ENCODE peak calls at places on chromosomes 16 and 17, in five cellular contexts. Q, V, H, C and E are unnamed samples.

GRCh38 chr16:84553873-84554399 is 49.5 kb upstream of the MEAK7 start:
- DNase-seq in H (no peak), C (no peak), Q (no peak), V (no peak), E (no peak)

GRCh38 chr16:10600792-10601443 is 20.5 kb upstream of the EMP2 start:
- DNase-seq in V (no peak), Q (no peak), C (no peak), H (no peak), E (no peak)

GRCh38 chr16:75433732-75434413 is 570 bp upstream of the CFDP1 start:
- DNase-seq in Q (peak), C (peak), V (peak), H (peak), E (peak)

GRCh38 chr17:83196973-83197880 is 117.8 kb downstream of the METRNL start:
- DNase-seq in C (no peak), V (no peak), H (peak), Q (no peak), E (no peak)

GRCh38 chr17:45136846-45137560 is 1.5 kb downstream of the ACBD4 start:
- DNase-seq in V (no peak), C (no peak), Q (no peak), H (no peak), E (no peak)

GRCh38 chr17:46044286-46044928 is 45.4 kb downstream of the STH start:
- DNase-seq in H (no peak), C (peak), V (peak), Q (peak), E (no peak)

GRCh38 chr17:43875476-43876147 is 28.6 kb downstream of the CD300LG start:
- DNase-seq in H (no peak), V (no peak), C (no peak), Q (no peak), E (no peak)

GRCh38 chr16:67546761-67547422 is 15.4 kb upstream of the CTCF start:
- DNase-seq in H (peak), V (peak), Q (peak), C (peak), E (peak)

GRCh38 chr17:66733759-66734158 is 101.2 kb upstream of the CACNG5 start:
- DNase-seq in V (no peak), Q (no peak), H (no peak), C (no peak), E (no peak)

GRCh38 chr17:55624789-55625433 is 97.8 kb downstream of the TMEM100 start:
- DNase-seq in C (no peak), H (no peak), V (no peak), Q (no peak), E (no peak)

GRCh38 chr16:31382485-31383161 is 10.5 kb upstream of the ITGAD start:
- DNase-seq in H (peak), C (peak), V (no peak), Q (peak), E (no peak)

GRCh38 chr16:27067138-27067537 is 411 bp downstream of the C16orf82 start:
- DNase-seq in V (no peak), C (peak), H (no peak), Q (peak), E (no peak)

GRCh38 chr17:61129876-61130275 is 269.8 kb upstream of the TBX2 start:
- DNase-seq in V (no peak), Q (no peak), C (no peak), H (no peak), E (no peak)

GRCh38 chr17:16083223-16083622 is 83.6 kb downstream of the TTC19 start:
- DNase-seq in H (no peak), C (no peak), Q (no peak), V (no peak), E (no peak)

GRCh38 chr16:65392831-65393565 is 271.1 kb upstream of the CDH11 start:
- DNase-seq in H (no peak), V (no peak), C (no peak), Q (no peak), E (no peak)

GRCh38 chr17:36221187-36221586 is 10.3 kb downstream of the CCL4L2 start:
- DNase-seq in H (no peak), Q (no peak), C (no peak), V (no peak), E (no peak)

GRCh38 chr16:57314161-57314785 is 29.8 kb upstream of the PLLP start:
- DNase-seq in H (no peak), V (no peak), C (no peak), Q (no peak), E (no peak)

GRCh38 chr16:71995038-71995437 is 5.2 kb downstream of the PKD1L3 start:
- DNase-seq in C (peak), Q (no peak), H (no peak), V (no peak), E (no peak)

GRCh38 chr16:11836653-11837244 is 14.6 kb downstream of the RSL1D1 start:
- DNase-seq in Q (no peak), C (peak), H (no peak), V (peak), E (no peak)

GRCh38 chr16:53809088-53809951 is 105.4 kb downstream of the FTO start:
- DNase-seq in C (no peak), V (no peak), Q (no peak), H (no peak), E (no peak)

GRCh38 chr17:773467-774319 is 8.4 kb downstream of the GLOD4 start:
- DNase-seq in C (no peak), Q (no peak), V (no peak), H (no peak), E (no peak)

GRCh38 chr17:82528484-82529265 is 9.1 kb downstream of the FOXK2 start:
- DNase-seq in Q (no peak), H (peak), C (no peak), V (peak), E (no peak)

GRCh38 chr17:8745586-8746500 is 1.2 kb upstream of the CCDC42 start:
- DNase-seq in H (peak), V (no peak), C (peak), Q (peak), E (peak)

GRCh38 chr17:71460943-71461342 is 659.9 kb upstream of the SOX9 start:
- DNase-seq in C (no peak), V (no peak), Q (peak), H (no peak), E (no peak)

GRCh38 chr16:14132696-14133048 is 61.6 kb downstream of the MRTFB start:
- DNase-seq in C (no peak), H (no peak), V (no peak), Q (no peak), E (no peak)

GRCh38 chr16:47787695-47788094 is 326.6 kb downstream of the PHKB start:
- DNase-seq in H (no peak), V (no peak), Q (peak), C (peak), E (no peak)

GRCh38 chr17:18860161-18860972 is 2.4 kb downstream of the PRPSAP2 start:
- DNase-seq in V (no peak), C (no peak), Q (no peak), H (no peak), E (no peak)

GRCh38 chr17:1598399-1599095 is 30.1 kb downstream of the SLC43A2 start:
- DNase-seq in Q (no peak), H (no peak), V (no peak), C (no peak), E (no peak)

GRCh38 chr16:71288570-71288889 is 672 bp downstream of the CMTR2 start:
- DNase-seq in C (no peak), Q (no peak), H (no peak), V (no peak), E (no peak)

GRCh38 chr16:67959520-67959919 is 8.9 kb downstream of the SLC12A4 start:
- DNase-seq in V (no peak), Q (no peak), H (no peak), C (no peak), E (no peak)

GRCh38 chr17:9402590-9403199 is 172.9 kb downstream of the STX8 start:
- DNase-seq in C (peak), H (no peak), Q (peak), V (no peak), E (no peak)

GRCh38 chr17:20925091-20925490 is 117.7 kb downstream of the USP22 start:
- DNase-seq in C (no peak), H (no peak), V (no peak), Q (no peak), E (no peak)

GRCh38 chr16:76653390-76654026 is 376.3 kb downstream of the CNTNAP4 start:
- DNase-seq in Q (peak), C (peak), H (no peak), V (peak), E (no peak)

GRCh38 chr16:45454-45853 is 8.0 kb downstream of the POLR3K start:
- DNase-seq in H (no peak), C (no peak), V (no peak), Q (no peak), E (no peak)

GRCh38 chr17:18960803-18961511 is 9.0 kb downstream of the SLC5A10 start:
- DNase-seq in V (peak), H (peak), Q (peak), C (peak), E (peak)

GRCh38 chr16:5031601-5032000 is 2.1 kb downstream of the NAGPA start:
- DNase-seq in Q (no peak), H (no peak), C (no peak), V (no peak), E (no peak)

GRCh38 chr17:49494937-49495841 is at the start of gene NGFR:
- DNase-seq in C (peak), H (peak), V (no peak), Q (peak), E (peak)

GRCh38 chr17:74199306-74200092 is 4.0 kb upstream of the RPL38 start:
- DNase-seq in V (peak), C (peak), H (peak), Q (peak), E (peak)